ENCODE peak calls at places on chromosomes 3 and 15, in six cellular contexts. One of them, this sample, is unnamed.

GRCh38 chr15:90851114-90851513 is 17.3 kb upstream of the FURIN start:
- DNase-seq in A549: no peak
- DNase-seq in MCF 10A: no peak
- DNase-seq in progenitor cell of endocrine pancreas: no peak
- DNase-seq in astrocyte: no peak
- DNase-seq in foreskin keratinocyte: no peak
- DNase-seq in this sample: no peak

GRCh38 chr3:78762121-78762520 is 1005.7 kb downstream of the ROBO1 start:
- DNase-seq in A549: no peak
- DNase-seq in MCF 10A: no peak
- DNase-seq in progenitor cell of endocrine pancreas: no peak
- DNase-seq in astrocyte: no peak
- DNase-seq in foreskin keratinocyte: no peak
- DNase-seq in this sample: no peak

GRCh38 chr15:45276851-45277250 is 24.8 kb downstream of the SLC28A2 start:
- DNase-seq in A549: peak
- DNase-seq in MCF 10A: peak
- DNase-seq in progenitor cell of endocrine pancreas: no peak
- DNase-seq in astrocyte: peak
- DNase-seq in foreskin keratinocyte: peak
- DNase-seq in this sample: peak

GRCh38 chr3:134677196-134677986 is 26.6 kb upstream of the KY start:
- DNase-seq in A549: peak
- DNase-seq in MCF 10A: peak
- DNase-seq in progenitor cell of endocrine pancreas: no peak
- DNase-seq in astrocyte: no peak
- DNase-seq in foreskin keratinocyte: no peak
- DNase-seq in this sample: no peak

GRCh38 chr15:67799801-67800205 is 25.5 kb upstream of the SKOR1 start:
- DNase-seq in A549: no peak
- DNase-seq in MCF 10A: no peak
- DNase-seq in progenitor cell of endocrine pancreas: no peak
- DNase-seq in astrocyte: no peak
- DNase-seq in foreskin keratinocyte: no peak
- DNase-seq in this sample: no peak

GRCh38 chr3:149816986-149817385 is 4.0 kb downstream of the RNF13 start:
- DNase-seq in A549: no peak
- DNase-seq in MCF 10A: peak
- DNase-seq in progenitor cell of endocrine pancreas: no peak
- DNase-seq in astrocyte: no peak
- DNase-seq in foreskin keratinocyte: peak
- DNase-seq in this sample: peak

GRCh38 chr15:37102315-37103021 is 2.1 kb upstream of the MEIS2 start:
- DNase-seq in A549: peak
- DNase-seq in MCF 10A: no peak
- DNase-seq in progenitor cell of endocrine pancreas: peak
- DNase-seq in astrocyte: no peak
- DNase-seq in foreskin keratinocyte: no peak
- DNase-seq in this sample: no peak

GRCh38 chr3:126537730-126538281 is 13.9 kb downstream of the CHST13 start:
- DNase-seq in A549: no peak
- DNase-seq in MCF 10A: no peak
- DNase-seq in progenitor cell of endocrine pancreas: no peak
- DNase-seq in astrocyte: no peak
- DNase-seq in foreskin keratinocyte: no peak
- DNase-seq in this sample: no peak

GRCh38 chr3:167978071-167978470 is 117.7 kb downstream of the GOLIM4 start:
- DNase-seq in A549: no peak
- DNase-seq in MCF 10A: no peak
- DNase-seq in progenitor cell of endocrine pancreas: no peak
- DNase-seq in astrocyte: peak
- DNase-seq in foreskin keratinocyte: no peak
- DNase-seq in this sample: no peak

GRCh38 chr3:123244128-123244527 is 42.4 kb downstream of the SEC22A start:
- DNase-seq in A549: no peak
- DNase-seq in MCF 10A: peak
- DNase-seq in progenitor cell of endocrine pancreas: no peak
- DNase-seq in astrocyte: no peak
- DNase-seq in foreskin keratinocyte: no peak
- DNase-seq in this sample: no peak

GRCh38 chr15:66780172-66780972 is 78.3 kb downstream of the SMAD6 start:
- DNase-seq in A549: peak
- DNase-seq in MCF 10A: peak
- DNase-seq in progenitor cell of endocrine pancreas: no peak
- DNase-seq in astrocyte: peak
- DNase-seq in foreskin keratinocyte: peak
- DNase-seq in this sample: peak

GRCh38 chr3:123483146-123483545 is 34.3 kb upstream of the ADCY5 start:
- DNase-seq in A549: no peak
- DNase-seq in MCF 10A: no peak
- DNase-seq in progenitor cell of endocrine pancreas: no peak
- DNase-seq in astrocyte: no peak
- DNase-seq in foreskin keratinocyte: no peak
- DNase-seq in this sample: no peak

GRCh38 chr3:197261164-197261509 is 37.3 kb downstream of the DLG1 start:
- DNase-seq in A549: no peak
- DNase-seq in MCF 10A: no peak
- DNase-seq in progenitor cell of endocrine pancreas: no peak
- DNase-seq in astrocyte: no peak
- DNase-seq in foreskin keratinocyte: no peak
- DNase-seq in this sample: no peak

GRCh38 chr3:143329567-143330164 is 210.1 kb downstream of the CHST2 start:
- DNase-seq in A549: no peak
- DNase-seq in MCF 10A: no peak
- DNase-seq in progenitor cell of endocrine pancreas: no peak
- DNase-seq in astrocyte: peak
- DNase-seq in foreskin keratinocyte: no peak
- DNase-seq in this sample: no peak

GRCh38 chr3:148131990-148132638 is 565.6 kb upstream of the AGTR1 start:
- DNase-seq in A549: no peak
- DNase-seq in MCF 10A: no peak
- DNase-seq in progenitor cell of endocrine pancreas: no peak
- DNase-seq in astrocyte: peak
- DNase-seq in foreskin keratinocyte: no peak
- DNase-seq in this sample: no peak

GRCh38 chr3:65330072-65330471 is 642.3 kb upstream of the ADAMTS9 start:
- DNase-seq in A549: no peak
- DNase-seq in MCF 10A: no peak
- DNase-seq in progenitor cell of endocrine pancreas: no peak
- DNase-seq in astrocyte: peak
- DNase-seq in foreskin keratinocyte: no peak
- DNase-seq in this sample: no peak

GRCh38 chr3:14124615-14125192 is at the start of the genes CHCHD4 and TMEM43:
- DNase-seq in A549: peak
- DNase-seq in MCF 10A: peak
- DNase-seq in progenitor cell of endocrine pancreas: peak
- DNase-seq in astrocyte: peak
- DNase-seq in foreskin keratinocyte: peak
- DNase-seq in this sample: peak

GRCh38 chr3:14126017-14126902 is 1.4 kb downstream of the TMEM43 start:
- DNase-seq in A549: no peak
- DNase-seq in MCF 10A: no peak
- DNase-seq in progenitor cell of endocrine pancreas: no peak
- DNase-seq in astrocyte: no peak
- DNase-seq in foreskin keratinocyte: no peak
- DNase-seq in this sample: no peak

GRCh38 chr3:14124223-14124614 is 451 bp downstream of the CHCHD4 start:
- DNase-seq in A549: peak
- DNase-seq in MCF 10A: peak
- DNase-seq in progenitor cell of endocrine pancreas: no peak
- DNase-seq in astrocyte: no peak
- DNase-seq in foreskin keratinocyte: no peak
- DNase-seq in this sample: peak

GRCh38 chr3:14127106-14127505 is 2.3 kb downstream of the TMEM43 start:
- DNase-seq in A549: no peak
- DNase-seq in MCF 10A: no peak
- DNase-seq in progenitor cell of endocrine pancreas: no peak
- DNase-seq in astrocyte: no peak
- DNase-seq in foreskin keratinocyte: no peak
- DNase-seq in this sample: no peak

DNA sequence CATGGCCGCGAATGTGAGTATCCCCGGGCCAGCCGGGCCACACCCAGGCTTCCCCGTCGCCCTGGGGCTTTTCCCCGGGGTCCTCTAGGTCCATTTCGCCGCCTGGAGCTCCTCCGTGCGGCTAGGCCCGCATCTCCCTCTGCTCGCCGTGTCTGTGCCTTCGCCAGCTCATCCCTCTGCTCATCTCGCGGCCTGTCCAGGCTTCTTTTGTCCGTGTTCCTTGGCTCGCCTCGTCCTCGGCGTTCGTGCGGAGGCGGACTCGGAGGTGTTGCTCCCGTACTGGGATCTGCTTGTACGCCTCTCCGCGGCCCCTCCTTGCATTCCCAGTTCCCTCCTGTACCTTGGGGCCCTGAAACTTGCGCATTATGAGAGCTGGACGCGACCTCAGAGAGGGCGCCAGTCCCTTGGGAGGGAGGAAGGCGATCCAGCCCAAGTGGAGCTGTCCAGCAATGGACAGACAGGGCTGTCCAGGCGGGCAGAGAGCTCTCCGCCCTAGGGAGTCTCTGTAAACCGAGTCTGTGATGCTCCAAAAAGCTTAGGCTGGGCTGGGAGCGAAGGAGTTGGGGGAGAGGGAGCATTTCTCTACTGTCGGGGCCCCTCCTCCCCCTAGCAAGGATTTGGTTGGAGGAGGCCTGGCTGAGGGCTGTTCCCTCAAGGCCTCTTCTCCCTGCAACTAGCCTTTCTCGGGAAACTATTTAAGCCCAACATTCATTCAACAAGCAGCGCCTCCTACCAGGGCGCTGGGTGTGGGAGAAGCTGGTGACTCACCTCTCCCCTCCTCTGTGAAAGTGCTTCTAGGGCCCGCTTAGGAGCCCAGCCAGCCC is 553 bp downstream of the TMEM43 start:
- DNase-seq in A549: peak
- DNase-seq in MCF 10A: peak
- DNase-seq in progenitor cell of endocrine pancreas: peak
- DNase-seq in astrocyte: peak
- DNase-seq in foreskin keratinocyte: peak
- DNase-seq in this sample: peak
- TF ChIP-seq CTCF in A549: no peak
- TF ChIP-seq CTCF in MCF 10A: peak
- TF ChIP-seq CTCF in progenitor cell of endocrine pancreas: no peak
- TF ChIP-seq CTCF in astrocyte: no peak
- TF ChIP-seq CTCF in foreskin keratinocyte: peak
- TF ChIP-seq CTCF in this sample: no peak

DNA sequence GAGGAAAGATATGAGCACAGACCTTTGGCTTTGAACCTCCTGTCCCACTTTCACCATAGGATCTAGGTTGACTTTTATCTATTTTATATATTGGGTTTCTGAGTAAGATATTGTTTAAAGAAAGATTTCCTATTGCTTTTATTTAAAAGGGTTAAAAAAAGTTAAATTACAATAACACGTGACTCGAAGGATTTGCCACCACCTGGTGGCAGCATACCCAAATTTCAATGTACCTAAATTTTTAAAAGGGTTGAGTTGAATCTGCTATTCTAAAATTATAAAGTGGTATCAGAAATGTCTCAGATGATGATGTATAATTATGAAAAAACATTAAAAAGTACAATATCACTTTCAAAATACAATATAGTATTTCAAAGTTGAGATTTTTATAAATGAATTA is 368.4 kb downstream of the MECOM start:
- DNase-seq in A549: peak
- DNase-seq in MCF 10A: peak
- DNase-seq in progenitor cell of endocrine pancreas: no peak
- DNase-seq in astrocyte: no peak
- DNase-seq in foreskin keratinocyte: no peak
- DNase-seq in this sample: peak
- TF ChIP-seq CTCF in A549: peak
- TF ChIP-seq CTCF in MCF 10A: peak
- TF ChIP-seq CTCF in progenitor cell of endocrine pancreas: peak
- TF ChIP-seq CTCF in astrocyte: peak
- TF ChIP-seq CTCF in foreskin keratinocyte: peak
- TF ChIP-seq CTCF in this sample: peak

GRCh38 chr3:154338008-154338407 is 13.7 kb upstream of the DHX36 start:
- DNase-seq in A549: no peak
- DNase-seq in MCF 10A: no peak
- DNase-seq in progenitor cell of endocrine pancreas: no peak
- DNase-seq in astrocyte: no peak
- DNase-seq in foreskin keratinocyte: no peak
- DNase-seq in this sample: no peak

GRCh38 chr3:154338570-154338969 is 14.3 kb upstream of the DHX36 start:
- DNase-seq in A549: no peak
- DNase-seq in MCF 10A: no peak
- DNase-seq in progenitor cell of endocrine pancreas: no peak
- DNase-seq in astrocyte: no peak
- DNase-seq in foreskin keratinocyte: no peak
- DNase-seq in this sample: no peak

DNA sequence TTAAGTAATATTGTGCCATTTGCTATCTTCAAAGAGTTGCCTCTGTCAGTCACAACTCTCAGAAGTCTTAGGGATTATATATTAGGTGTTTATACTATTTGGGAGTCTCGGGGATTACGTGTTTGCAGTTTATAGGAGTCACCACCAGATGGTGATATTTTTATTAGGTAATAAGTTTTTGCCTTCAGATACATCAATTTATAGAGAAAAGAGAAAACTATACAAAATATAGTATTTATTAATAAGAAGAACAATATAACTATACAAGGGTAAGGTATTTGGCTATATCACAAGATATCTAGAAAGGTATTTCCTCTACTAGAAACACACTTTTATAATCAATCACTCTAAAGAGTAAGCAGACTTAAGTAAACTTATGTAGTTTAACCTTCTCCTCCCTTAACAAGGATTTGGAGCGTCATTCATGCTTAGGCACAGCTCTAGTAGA is 10.7 kb upstream of the DHX36 start:
- DNase-seq in A549: peak
- DNase-seq in MCF 10A: peak
- DNase-seq in progenitor cell of endocrine pancreas: no peak
- DNase-seq in astrocyte: peak
- DNase-seq in foreskin keratinocyte: peak
- DNase-seq in this sample: peak
- TF ChIP-seq CTCF in A549: peak
- TF ChIP-seq CTCF in MCF 10A: peak
- TF ChIP-seq CTCF in progenitor cell of endocrine pancreas: peak
- TF ChIP-seq CTCF in astrocyte: peak
- TF ChIP-seq CTCF in foreskin keratinocyte: peak
- TF ChIP-seq CTCF in this sample: peak

GRCh38 chr3:47367631-47368030 is 13.2 kb upstream of the PTPN23 start:
- DNase-seq in A549: no peak
- DNase-seq in MCF 10A: no peak
- DNase-seq in progenitor cell of endocrine pancreas: no peak
- DNase-seq in astrocyte: no peak
- DNase-seq in foreskin keratinocyte: no peak
- DNase-seq in this sample: no peak

GRCh38 chr3:47376393-47376792 is 4.4 kb upstream of the PTPN23 start:
- DNase-seq in A549: no peak
- DNase-seq in MCF 10A: no peak
- DNase-seq in progenitor cell of endocrine pancreas: no peak
- DNase-seq in astrocyte: no peak
- DNase-seq in foreskin keratinocyte: no peak
- DNase-seq in this sample: no peak

GRCh38 chr3:47374587-47374986 is 6.2 kb upstream of the PTPN23 start:
- DNase-seq in A549: no peak
- DNase-seq in MCF 10A: no peak
- DNase-seq in progenitor cell of endocrine pancreas: no peak
- DNase-seq in astrocyte: no peak
- DNase-seq in foreskin keratinocyte: no peak
- DNase-seq in this sample: no peak

GRCh38 chr3:47366833-47367232 is 14.0 kb upstream of the PTPN23 start:
- DNase-seq in A549: no peak
- DNase-seq in MCF 10A: no peak
- DNase-seq in progenitor cell of endocrine pancreas: no peak
- DNase-seq in astrocyte: no peak
- DNase-seq in foreskin keratinocyte: no peak
- DNase-seq in this sample: no peak

GRCh38 chr3:47370887-47371697 is 9.7 kb upstream of the PTPN23 start:
- DNase-seq in A549: no peak
- DNase-seq in MCF 10A: peak
- DNase-seq in progenitor cell of endocrine pancreas: no peak
- DNase-seq in astrocyte: no peak
- DNase-seq in foreskin keratinocyte: no peak
- DNase-seq in this sample: peak
- TF ChIP-seq CTCF in A549: peak
- TF ChIP-seq CTCF in MCF 10A: peak
- TF ChIP-seq CTCF in progenitor cell of endocrine pancreas: peak
- TF ChIP-seq CTCF in astrocyte: no peak
- TF ChIP-seq CTCF in foreskin keratinocyte: peak
- TF ChIP-seq CTCF in this sample: peak

This sample was measured in RWPE1.